ENCODE peak calls at places on chromosomes 5 and 9, in six cellular contexts. H, W, S, E, Z and D are unnamed samples.

GRCh38 chr5:151451626-151452520 is 4.5 kb downstream of the SLC36A1 start:
- DNase-seq in H (no peak), W (no peak), S (no peak), E (no peak), Z (no peak), D (no peak)

GRCh38 chr9:95091574-95091970 is 225.9 kb downstream of the FANCC start:
- DNase-seq in H (no peak), W (no peak), S (no peak), E (no peak), Z (no peak), D (peak; percentile 61)

GRCh38 chr5:181052928-181053759 is 13.1 kb downstream of the BTNL9 start:
- DNase-seq in H (no peak), W (no peak), S (no peak), E (peak; percentile 53), Z (no peak), D (no peak)

GRCh38 chr5:140131967-140132409 is 6.3 kb downstream of the IGIP start:
- DNase-seq in H (peak; percentile 33), W (no peak), S (no peak), E (peak; percentile 11), Z (peak; percentile 81), D (peak; percentile 88)

GRCh38 chr9:2723666-2724065 is 6.4 kb downstream of the KCNV2 start:
- DNase-seq in H (no peak), W (no peak), S (no peak), E (no peak), Z (no peak), D (no peak)

GRCh38 chr5:180202939-180203573 is 6.0 kb downstream of the RASGEF1C start:
- DNase-seq in H (no peak), W (no peak), S (no peak), E (no peak), Z (no peak), D (no peak)

GRCh38 chr5:143641549-143641955 is 170.4 kb upstream of the HMHB1 start:
- DNase-seq in H (no peak), W (no peak), S (no peak), E (no peak), Z (no peak), D (no peak)

GRCh38 chr5:14242871-14243383 is 99.8 kb downstream of the TRIO start:
- DNase-seq in H (no peak), W (no peak), S (no peak), E (no peak), Z (no peak), D (no peak)

GRCh38 chr9:124356745-124357390 is 58.4 kb downstream of the PSMB7 start:
- DNase-seq in H (no peak), W (no peak), S (no peak), E (no peak), Z (no peak), D (no peak)

GRCh38 chr9:126109575-126109974 is 217.1 kb upstream of the MVB12B start:
- DNase-seq in H (no peak), W (no peak), S (no peak), E (no peak), Z (no peak), D (no peak)

GRCh38 chr9:26163931-26164330 is 485.7 kb upstream of the TUSC1 start:
- DNase-seq in H (no peak), W (no peak), S (no peak), E (no peak), Z (no peak), D (peak; percentile 33)

GRCh38 chr9:36974731-36975130 is 59.3 kb downstream of the PAX5 start:
- DNase-seq in H (no peak), W (no peak), S (no peak), E (no peak), Z (no peak), D (no peak)

GRCh38 chr5:66875325-66875724 is 279.1 kb downstream of the MAST4 start:
- DNase-seq in H (no peak), W (no peak), S (no peak), E (no peak), Z (no peak), D (no peak)

GRCh38 chr5:126961702-126962101 is 68.7 kb downstream of the MARCHF3 start:
- DNase-seq in H (no peak), W (no peak), S (no peak), E (no peak), Z (no peak), D (peak; percentile 85)

GRCh38 chr9:99474186-99474585 is 252.1 kb downstream of the SEC61B start:
- DNase-seq in H (no peak), W (no peak), S (no peak), E (no peak), Z (no peak), D (no peak)

GRCh38 chr5:152532714-152533113 is 127.6 kb upstream of the NMUR2 start:
- DNase-seq in H (peak; percentile 42), W (peak; percentile 27), S (no peak), E (peak; percentile 54), Z (no peak), D (no peak)

GRCh38 chr5:66661149-66661548 is 65.0 kb downstream of the MAST4 start:
- DNase-seq in H (no peak), W (peak; percentile 30), S (peak; percentile 57), E (no peak), Z (peak; percentile 52), D (no peak)

GRCh38 chr5:80406980-80407734 is 707 bp upstream of the ZFYVE16 start:
- DNase-seq in H (no peak), W (peak; percentile 19), S (peak; percentile 58), E (peak; percentile 15), Z (peak; percentile 83), D (no peak)

GRCh38 chr5:102811962-102812361 is 56.9 kb downstream of the PAM start:
- DNase-seq in H (peak; percentile 52), W (no peak), S (no peak), E (no peak), Z (no peak), D (peak; percentile 33)

GRCh38 chr5:177495243-177496060 is 2.0 kb downstream of the PDLIM7 start:
- DNase-seq in H (no peak), W (peak; percentile 39), S (peak; percentile 74), E (peak; percentile 16), Z (peak; percentile 45), D (peak; percentile 35)

GRCh38 chr9:99516657-99517049 is 294.6 kb downstream of the SEC61B start:
- DNase-seq in H (no peak), W (no peak), S (no peak), E (no peak), Z (no peak), D (no peak)

GRCh38 chr5:6825678-6826244 is 112.5 kb downstream of the TENT4A start:
- DNase-seq in H (no peak), W (no peak), S (no peak), E (no peak), Z (no peak), D (no peak)

GRCh38 chr9:18544456-18544855 is 70.5 kb downstream of the ADAMTSL1 start:
- DNase-seq in H (no peak), W (no peak), S (no peak), E (no peak), Z (no peak), D (peak; percentile 65)

GRCh38 chr5:55521903-55522302 is 12.9 kb downstream of the PLPP1 start:
- DNase-seq in H (no peak), W (no peak), S (no peak), E (no peak), Z (no peak), D (no peak)

GRCh38 chr9:92100237-92100911 is 14.8 kb downstream of the SPTLC1 start:
- DNase-seq in H (peak; percentile 78), W (no peak), S (no peak), E (no peak), Z (peak; percentile 45), D (peak; percentile 90)

GRCh38 chr5:65823174-65823573 is 101.2 kb downstream of the NLN start:
- DNase-seq in H (peak; percentile 32), W (no peak), S (no peak), E (no peak), Z (no peak), D (peak; percentile 35)

GRCh38 chr9:81498576-81498975 is 190.8 kb downstream of the TLE1 start:
- DNase-seq in H (no peak), W (no peak), S (no peak), E (no peak), Z (no peak), D (no peak)

GRCh38 chr9:13942695-13943094 is 371.2 kb downstream of the NFIB start:
- DNase-seq in H (no peak), W (no peak), S (no peak), E (no peak), Z (no peak), D (peak; percentile 93)

GRCh38 chr5:35230043-35230611 is at the start of gene PRLR:
- DNase-seq in H (no peak), W (peak; percentile 22), S (peak; percentile 76), E (no peak), Z (peak; percentile 57), D (no peak)

DNA sequence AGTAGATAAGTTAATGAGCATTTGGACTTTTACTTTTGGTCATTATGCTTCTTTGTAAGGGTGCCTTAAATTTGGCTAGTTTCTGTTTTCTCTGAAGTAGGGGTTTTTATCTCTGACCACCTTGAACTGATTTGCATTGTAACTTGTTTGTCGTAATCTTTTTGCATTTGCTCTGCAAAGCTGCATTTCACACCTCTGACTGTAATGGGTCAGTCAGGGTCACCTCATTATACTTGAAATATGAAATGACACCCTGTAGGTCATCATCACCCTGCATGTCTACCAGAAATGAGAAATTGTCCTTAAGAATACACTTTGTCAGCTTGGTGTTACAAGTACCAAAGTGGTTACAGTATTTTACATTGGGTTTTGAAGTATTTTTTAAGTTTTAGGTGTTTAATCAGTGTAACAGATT is 74.0 kb downstream of the KCNN2 start:
- DNase-seq in H (no peak), W (no peak), S (no peak), E (no peak), Z (no peak), D (no peak)
- H3K4me1 ChIP-seq in H (no peaks in the 10 kb centered on the region), W (no peaks in the 10 kb centered on the region), S (no peaks in the 10 kb centered on the region), E (no peaks in the 10 kb centered on the region), Z (peaks cover 20% of the 10 kb centered on the region), D (no peaks in the 10 kb centered on the region)

GRCh38 chr5:2496126-2496525 is 255.4 kb downstream of the IRX2 start:
- DNase-seq in H (no peak), W (no peak), S (no peak), E (no peak), Z (no peak), D (no peak)
- TF ChIP-seq CTCF in H (no peak), W (no peak), S (no peak), E (no peak), Z (no peak), D (no peak)

GRCh38 chr5:4374866-4375265 is 765.3 kb upstream of the ADAMTS16 start:
- DNase-seq in H (no peak), W (no peak), S (no peak), E (no peak), Z (no peak), D (no peak)
- H3K4me1 ChIP-seq in H (no peaks in the 10 kb centered on the region), W (no peaks in the 10 kb centered on the region), S (no peaks in the 10 kb centered on the region), E (no peaks in the 10 kb centered on the region), Z (no peaks in the 10 kb centered on the region), D (no peaks in the 10 kb centered on the region)

GRCh38 chr5:171475551-171476035 is 56.1 kb downstream of the FGF18 start:
- DNase-seq in H (no peak), W (no peak), S (no peak), E (no peak), Z (no peak), D (no peak)

GRCh38 chr5:171477666-171478065 is 58.2 kb downstream of the FGF18 start:
- DNase-seq in H (no peak), W (no peak), S (no peak), E (no peak), Z (no peak), D (no peak)

GRCh38 chr5:171479776-171480125 is 60.3 kb downstream of the FGF18 start:
- DNase-seq in H (no peak), W (no peak), S (no peak), E (no peak), Z (no peak), D (no peak)

GRCh38 chr5:171478946-171479775 is 59.7 kb downstream of the FGF18 start:
- DNase-seq in H (no peak), W (no peak), S (no peak), E (no peak), Z (no peak), D (no peak)

GRCh38 chr5:171477101-171477500 is 57.7 kb downstream of the FGF18 start:
- DNase-seq in H (no peak), W (no peak), S (no peak), E (no peak), Z (no peak), D (no peak)
- TF ChIP-seq CTCF in H (no peak), W (no peak), S (no peak), E (no peak), Z (no peak), D (no peak)